ENCODE peak calls at places on chromosomes 2 and 18, in six cellular contexts. N, Q, S, Y, R and C are unnamed samples.

GRCh38 chr2:99935662-99936061 is 206.7 kb downstream of the AFF3 start:
- ATAC-seq in Q (no peak), S (no peak), R (no peak), Y (no peak), N (peak), C (no peak)

GRCh38 chr2:9262671-9263171 is 56.1 kb downstream of the ASAP2 start:
- ATAC-seq in Y (no peak), S (no peak), R (no peak), N (no peak), Q (peak), C (no peak)

GRCh38 chr2:207787800-207788199 is 18.1 kb upstream of the FZD5 start:
- ATAC-seq in S (no peak), Q (no peak), R (no peak), N (no peak), Y (no peak), C (no peak)

GRCh38 chr18:48228301-48228715 is 180.9 kb downstream of the ZBTB7C start:
- ATAC-seq in S (no peak), Y (no peak), N (no peak), R (no peak), Q (peak), C (peak)

GRCh38 chr2:64192080-64192479 is 47.9 kb upstream of the PELI1 start:
- ATAC-seq in N (peak), S (no peak), Y (no peak), Q (peak), R (no peak), C (peak)

GRCh38 chr2:168314236-168314635 is 66.8 kb upstream of the STK39 start:
- ATAC-seq in N (no peak), S (no peak), Q (no peak), Y (no peak), R (no peak), C (no peak)

GRCh38 chr2:12036640-12036983 is 290.2 kb downstream of the LPIN1 start:
- ATAC-seq in Q (no peak), N (peak), Y (no peak), R (no peak), S (peak), C (no peak)

GRCh38 chr18:79458917-79459803 is 63.4 kb downstream of the NFATC1 start:
- ATAC-seq in S (no peak), Q (no peak), R (peak), N (no peak), Y (no peak), C (no peak)

GRCh38 chr18:46278481-46279465 is 174.6 kb downstream of the HAUS1 start:
- ATAC-seq in N (no peak), Y (no peak), Q (peak), R (no peak), S (no peak), C (no peak)

GRCh38 chr18:62596145-62597005 is 73.5 kb downstream of the ZCCHC2 start:
- ATAC-seq in Q (peak), Y (peak), R (no peak), S (no peak), N (no peak), C (peak)

GRCh38 chr2:7826656-7827055 is 855.2 kb upstream of the ID2 start:
- ATAC-seq in R (no peak), S (no peak), Y (no peak), N (no peak), Q (no peak), C (no peak)

GRCh38 chr2:226467221-226467620 is 332.4 kb downstream of the IRS1 start:
- ATAC-seq in Q (no peak), N (no peak), R (no peak), S (no peak), Y (no peak), C (no peak)

GRCh38 chr18:76984193-76985155 is 148.1 kb downstream of the MBP start:
- ATAC-seq in Q (no peak), S (no peak), Y (no peak), R (no peak), N (no peak), C (no peak)

GRCh38 chr2:21944536-21944935 is 820.8 kb downstream of the TDRD15 start:
- ATAC-seq in R (no peak), Y (no peak), S (no peak), Q (no peak), N (no peak), C (no peak)

GRCh38 chr2:48915227-48915626 is 159.7 kb upstream of the LHCGR start:
- ATAC-seq in S (no peak), Q (no peak), N (no peak), Y (no peak), R (no peak), C (no peak)

GRCh38 chr2:110807520-110807919 is 75.1 kb downstream of the ACOXL start:
- ATAC-seq in R (no peak), S (no peak), Q (peak), Y (no peak), N (no peak), C (no peak)

GRCh38 chr2:156004460-156004859 is 328.1 kb downstream of the NR4A2 start:
- ATAC-seq in S (no peak), Q (no peak), N (no peak), Y (no peak), R (no peak), C (no peak)

GRCh38 chr2:55431982-55432627 is 12.4 kb upstream of the CCDC88A start:
- ATAC-seq in Q (peak), Y (peak), R (peak), N (no peak), S (peak), C (peak)

GRCh38 chr2:203849010-203849409 is 18.6 kb upstream of the CTLA4 start:
- ATAC-seq in Y (no peak), Q (no peak), S (no peak), N (no peak), R (no peak), C (no peak)

GRCh38 chr2:191521608-191522208 is 156.2 kb upstream of the NABP1 start:
- ATAC-seq in Y (no peak), R (no peak), Q (no peak), N (no peak), S (no peak), C (no peak)

GRCh38 chr2:101446869-101447268 is 28.0 kb downstream of the RFX8 start:
- ATAC-seq in N (no peak), R (no peak), Y (no peak), S (no peak), Q (no peak), C (no peak)

GRCh38 chr2:120346034-120346666 is at the start of gene INHBB:
- ATAC-seq in Y (no peak), R (no peak), N (no peak), S (peak), Q (no peak), C (peak)

GRCh38 chr2:204948364-204948763 is 403.1 kb downstream of the PARD3B start:
- ATAC-seq in R (no peak), Q (no peak), Y (peak), N (no peak), S (peak), C (no peak)

GRCh38 chr18:46754188-46754587 is 2.7 kb downstream of the ST8SIA5 start:
- ATAC-seq in S (no peak), N (peak), Y (peak), R (no peak), Q (no peak), C (no peak)

GRCh38 chr2:130807659-130808385 is 28.9 kb upstream of the ARHGEF4 start:
- ATAC-seq in R (peak), Q (no peak), N (peak), S (no peak), Y (no peak), C (no peak)

GRCh38 chr18:26652501-26652900 is 104.1 kb upstream of the KCTD1 start:
- ATAC-seq in Q (no peak), S (no peak), R (no peak), N (no peak), Y (no peak), C (no peak)

GRCh38 chr2:189610700-189611099 is 30.1 kb upstream of the SLC40A1 start:
- ATAC-seq in N (no peak), S (no peak), R (no peak), Q (no peak), Y (no peak), C (no peak)

GRCh38 chr2:206981739-206982336 is 42.5 kb downstream of the CPO start:
- ATAC-seq in Q (peak), R (peak), Y (no peak), S (no peak), N (no peak), C (peak)

GRCh38 chr2:140200307-140200706 is 1420.1 kb upstream of the NXPH2 start:
- ATAC-seq in N (no peak), Y (no peak), R (no peak), Q (no peak), S (no peak), C (no peak)

GRCh38 chr2:1313240-1313924 is 99.9 kb upstream of the TPO start:
- ATAC-seq in S (no peak), Y (no peak), R (no peak), N (no peak), Q (no peak), C (no peak)

GRCh38 chr2:121490734-121491133 is 39.9 kb upstream of the RNU4ATAC start:
- ATAC-seq in R (no peak), Y (no peak), Q (no peak), S (no peak), N (no peak), C (no peak)